ENCODE peak calls at places on chromosomes 13 and 19, in seven cellular contexts. One of them, this sample, is unnamed.
A peak's percentile ranks its signal among the peaks of the same experiment; 100 is the strongest.

GRCh38 chr13:106186366-106187030 is 349.0 kb downstream of the EFNB2 start:
- DNase-seq in type B pancreatic cell: no peak
- DNase-seq in fibroblast of lung: peak; percentile 92
- DNase-seq in lower lobe of right lung: no peak
- DNase-seq in AG10803: no peak
- DNase-seq in HCT116: no peak
- DNase-seq in BE2C: no peak
- DNase-seq in this sample: peak; percentile 14

GRCh38 chr13:51397262-51397933 is 55.4 kb downstream of the INTS6 start:
- DNase-seq in type B pancreatic cell: no peak
- DNase-seq in fibroblast of lung: peak; percentile 76
- DNase-seq in lower lobe of right lung: no peak
- DNase-seq in AG10803: peak; percentile 94
- DNase-seq in HCT116: no peak
- DNase-seq in BE2C: no peak
- DNase-seq in this sample: peak; percentile 80

GRCh38 chr13:45833242-45833641 is 18.3 kb downstream of the SIAH3 start:
- DNase-seq in type B pancreatic cell: no peak
- DNase-seq in fibroblast of lung: no peak
- DNase-seq in lower lobe of right lung: no peak
- DNase-seq in AG10803: peak; percentile 9
- DNase-seq in HCT116: no peak
- DNase-seq in BE2C: no peak
- DNase-seq in this sample: peak; percentile 22

GRCh38 chr13:80339578-80339840 is 1.4 kb downstream of the SPRY2 start:
- DNase-seq in type B pancreatic cell: no peak
- DNase-seq in fibroblast of lung: peak; percentile 57
- DNase-seq in lower lobe of right lung: no peak
- DNase-seq in AG10803: no peak
- DNase-seq in HCT116: no peak
- DNase-seq in BE2C: no peak
- DNase-seq in this sample: no peak

GRCh38 chr19:30621326-30621920 is 249.2 kb downstream of the ZNF536 start:
- DNase-seq in type B pancreatic cell: no peak
- DNase-seq in fibroblast of lung: no peak
- DNase-seq in lower lobe of right lung: no peak
- DNase-seq in AG10803: no peak
- DNase-seq in HCT116: no peak
- DNase-seq in BE2C: no peak
- DNase-seq in this sample: no peak

GRCh38 chr19:58513694-58514563 is 2.1 kb upstream of the SLC27A5 start:
- DNase-seq in type B pancreatic cell: peak; percentile 96
- DNase-seq in fibroblast of lung: peak; percentile 79
- DNase-seq in lower lobe of right lung: peak; percentile 96
- DNase-seq in AG10803: peak; percentile 84
- DNase-seq in HCT116: peak; percentile 86
- DNase-seq in BE2C: peak; percentile 96
- DNase-seq in this sample: peak; percentile 83

GRCh38 chr13:72246396-72246795 is 379.4 kb upstream of the DACH1 start:
- DNase-seq in type B pancreatic cell: no peak
- DNase-seq in fibroblast of lung: peak; percentile 22
- DNase-seq in lower lobe of right lung: no peak
- DNase-seq in AG10803: peak; percentile 33
- DNase-seq in HCT116: no peak
- DNase-seq in BE2C: no peak
- DNase-seq in this sample: no peak

GRCh38 chr13:40975441-40975840 is 43.7 kb downstream of the ELF1 start:
- DNase-seq in type B pancreatic cell: no peak
- DNase-seq in fibroblast of lung: no peak
- DNase-seq in lower lobe of right lung: no peak
- DNase-seq in AG10803: no peak
- DNase-seq in HCT116: no peak
- DNase-seq in BE2C: no peak
- DNase-seq in this sample: no peak

GRCh38 chr13:105616313-105617075 is 919.0 kb downstream of the EFNB2 start:
- DNase-seq in type B pancreatic cell: no peak
- DNase-seq in fibroblast of lung: peak; percentile 57
- DNase-seq in lower lobe of right lung: no peak
- DNase-seq in AG10803: no peak
- DNase-seq in HCT116: no peak
- DNase-seq in BE2C: no peak
- DNase-seq in this sample: no peak

GRCh38 chr13:113153810-113154748 is 4.4 kb upstream of the PROZ start:
- DNase-seq in type B pancreatic cell: peak; percentile 83
- DNase-seq in fibroblast of lung: peak; percentile 63
- DNase-seq in lower lobe of right lung: peak; percentile 87
- DNase-seq in AG10803: peak; percentile 58
- DNase-seq in HCT116: peak; percentile 18
- DNase-seq in BE2C: peak; percentile 85
- DNase-seq in this sample: peak; percentile 66

GRCh38 chr13:91401916-91402315 is 3.5 kb downstream of the GPC5 start:
- DNase-seq in type B pancreatic cell: no peak
- DNase-seq in fibroblast of lung: no peak
- DNase-seq in lower lobe of right lung: no peak
- DNase-seq in AG10803: no peak
- DNase-seq in HCT116: no peak
- DNase-seq in BE2C: no peak
- DNase-seq in this sample: no peak

GRCh38 chr13:111168116-111168515 is 53.0 kb downstream of the ARHGEF7 start:
- DNase-seq in type B pancreatic cell: no peak
- DNase-seq in fibroblast of lung: no peak
- DNase-seq in lower lobe of right lung: no peak
- DNase-seq in AG10803: no peak
- DNase-seq in HCT116: no peak
- DNase-seq in BE2C: no peak
- DNase-seq in this sample: no peak

GRCh38 chr19:17952041-17952976 is 14.6 kb upstream of the KCNN1 start:
- DNase-seq in type B pancreatic cell: no peak
- DNase-seq in fibroblast of lung: no peak
- DNase-seq in lower lobe of right lung: no peak
- DNase-seq in AG10803: no peak
- DNase-seq in HCT116: no peak
- DNase-seq in BE2C: peak; percentile 23
- DNase-seq in this sample: no peak

GRCh38 chr19:48627865-48628314 is 8.6 kb downstream of the SPHK2 start:
- DNase-seq in type B pancreatic cell: no peak
- DNase-seq in fibroblast of lung: no peak
- DNase-seq in lower lobe of right lung: no peak
- DNase-seq in AG10803: no peak
- DNase-seq in HCT116: no peak
- DNase-seq in BE2C: no peak
- DNase-seq in this sample: no peak

GRCh38 chr13:96696501-96696900 is 297.8 kb downstream of the OXGR1 start:
- DNase-seq in type B pancreatic cell: no peak
- DNase-seq in fibroblast of lung: no peak
- DNase-seq in lower lobe of right lung: no peak
- DNase-seq in AG10803: no peak
- DNase-seq in HCT116: no peak
- DNase-seq in BE2C: no peak
- DNase-seq in this sample: no peak

GRCh38 chr13:71979616-71980015 is 112.6 kb upstream of the DACH1 start:
- DNase-seq in type B pancreatic cell: no peak
- DNase-seq in fibroblast of lung: peak; percentile 1
- DNase-seq in lower lobe of right lung: no peak
- DNase-seq in AG10803: no peak
- DNase-seq in HCT116: peak; percentile 6
- DNase-seq in BE2C: peak; percentile 8
- DNase-seq in this sample: no peak

GRCh38 chr13:108346376-108346775 is 76.9 kb downstream of the TNFSF13B start:
- DNase-seq in type B pancreatic cell: no peak
- DNase-seq in fibroblast of lung: no peak
- DNase-seq in lower lobe of right lung: no peak
- DNase-seq in AG10803: no peak
- DNase-seq in HCT116: no peak
- DNase-seq in BE2C: no peak
- DNase-seq in this sample: no peak

GRCh38 chr13:108345016-108345415 is 75.5 kb downstream of the TNFSF13B start:
- DNase-seq in type B pancreatic cell: no peak
- DNase-seq in fibroblast of lung: no peak
- DNase-seq in lower lobe of right lung: no peak
- DNase-seq in AG10803: no peak
- DNase-seq in HCT116: no peak
- DNase-seq in BE2C: no peak
- DNase-seq in this sample: no peak

GRCh38 chr13:108342369-108343289 is 73.1 kb downstream of the TNFSF13B start:
- DNase-seq in type B pancreatic cell: no peak
- DNase-seq in fibroblast of lung: peak; percentile 38
- DNase-seq in lower lobe of right lung: no peak
- DNase-seq in AG10803: peak; percentile 29
- DNase-seq in HCT116: peak; percentile 16
- DNase-seq in BE2C: no peak
- DNase-seq in this sample: peak; percentile 52
- TF ChIP-seq CTCF in type B pancreatic cell: peak; percentile 78
- TF ChIP-seq CTCF in fibroblast of lung: peak; percentile 54
- TF ChIP-seq CTCF in lower lobe of right lung: peak; percentile 56
- TF ChIP-seq CTCF in AG10803: peak; percentile 60
- TF ChIP-seq CTCF in HCT116: peak; percentile 63
- TF ChIP-seq CTCF in BE2C: peak; percentile 72
- TF ChIP-seq CTCF in this sample: peak; percentile 65

GRCh38 chr19:50547385-50548190 is 20.6 kb downstream of the LRRC4B start:
- DNase-seq in type B pancreatic cell: no peak
- DNase-seq in fibroblast of lung: no peak
- DNase-seq in lower lobe of right lung: no peak
- DNase-seq in AG10803: no peak
- DNase-seq in HCT116: no peak
- DNase-seq in BE2C: peak; percentile 35
- DNase-seq in this sample: no peak
- TF ChIP-seq CTCF in type B pancreatic cell: no peak
- TF ChIP-seq CTCF in fibroblast of lung: no peak
- TF ChIP-seq CTCF in lower lobe of right lung: no peak
- TF ChIP-seq CTCF in AG10803: no peak
- TF ChIP-seq CTCF in HCT116: no peak
- TF ChIP-seq CTCF in BE2C: peak; percentile 33
- TF ChIP-seq CTCF in this sample: no peak

GRCh38 chr19:46721269-46722003 is 4.5 kb upstream of the PRKD2 start:
- DNase-seq in type B pancreatic cell: no peak
- DNase-seq in fibroblast of lung: no peak
- DNase-seq in lower lobe of right lung: no peak
- DNase-seq in AG10803: no peak
- DNase-seq in HCT116: no peak
- DNase-seq in BE2C: no peak
- DNase-seq in this sample: no peak
- TF ChIP-seq CTCF in type B pancreatic cell: peak; percentile 54
- TF ChIP-seq CTCF in fibroblast of lung: no peak
- TF ChIP-seq CTCF in lower lobe of right lung: no peak
- TF ChIP-seq CTCF in AG10803: no peak
- TF ChIP-seq CTCF in HCT116: peak; percentile 23
- TF ChIP-seq CTCF in BE2C: peak; percentile 21
- TF ChIP-seq CTCF in this sample: no peak

DNA sequence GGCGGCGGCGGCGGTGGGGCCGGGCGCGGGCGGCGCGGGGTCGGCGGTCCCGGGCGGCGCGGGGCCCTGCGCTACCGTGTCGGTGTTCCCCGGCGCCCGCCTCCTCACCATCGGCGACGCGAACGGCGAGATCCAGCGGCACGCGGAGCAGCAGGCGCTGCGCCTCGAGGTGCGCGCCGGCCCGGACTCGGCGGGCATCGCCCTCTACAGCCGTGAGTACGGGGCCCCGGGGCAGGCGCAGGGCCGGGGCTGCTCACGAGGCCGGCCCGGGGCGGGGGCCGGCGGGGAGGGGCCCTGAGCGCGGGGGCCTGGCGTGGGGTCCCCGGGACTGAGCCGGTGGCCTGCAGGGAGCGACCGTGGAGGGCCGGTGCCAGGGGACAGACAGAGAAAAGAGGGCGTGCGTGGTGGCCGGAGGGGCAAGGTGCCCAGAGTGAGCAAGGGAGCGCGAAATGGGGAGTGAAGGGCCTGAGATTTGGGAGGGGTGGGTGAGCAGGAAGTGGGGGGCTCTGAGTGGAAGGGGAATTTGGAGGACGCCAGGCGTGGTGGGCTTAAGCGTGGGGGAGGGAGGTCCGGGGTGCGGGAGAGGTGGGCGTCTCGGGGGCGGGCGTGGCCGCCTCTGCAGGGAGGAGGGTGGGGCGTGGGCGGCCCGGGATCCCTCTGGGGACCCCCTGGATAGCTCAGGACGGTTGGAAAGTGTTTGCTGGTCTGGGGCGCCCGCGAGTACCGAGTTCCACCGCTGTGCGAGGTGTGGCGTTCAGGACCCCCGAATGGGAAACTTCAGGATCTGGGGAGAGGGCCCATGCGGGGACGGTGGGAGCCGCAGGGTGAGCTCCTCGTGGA is 578 bp downstream of the CARM1 start:
- DNase-seq in type B pancreatic cell: peak; percentile 77
- DNase-seq in fibroblast of lung: no peak
- DNase-seq in lower lobe of right lung: peak; percentile 71
- DNase-seq in AG10803: no peak
- DNase-seq in HCT116: no peak
- DNase-seq in BE2C: peak; percentile 46
- DNase-seq in this sample: no peak
- TF ChIP-seq CTCF in type B pancreatic cell: peak; percentile 65
- TF ChIP-seq CTCF in fibroblast of lung: no peak
- TF ChIP-seq CTCF in lower lobe of right lung: no peak
- TF ChIP-seq CTCF in AG10803: peak; percentile 19
- TF ChIP-seq CTCF in HCT116: no peak
- TF ChIP-seq CTCF in BE2C: no peak
- TF ChIP-seq CTCF in this sample: peak; percentile 33

GRCh38 chr13:24407844-24408243 is 98.5 kb downstream of the C1QTNF9 start:
- DNase-seq in type B pancreatic cell: no peak
- DNase-seq in fibroblast of lung: no peak
- DNase-seq in lower lobe of right lung: no peak
- DNase-seq in AG10803: no peak
- DNase-seq in HCT116: no peak
- DNase-seq in BE2C: no peak
- DNase-seq in this sample: no peak
- TF ChIP-seq CTCF in type B pancreatic cell: peak; percentile 39
- TF ChIP-seq CTCF in fibroblast of lung: no peak
- TF ChIP-seq CTCF in lower lobe of right lung: no peak
- TF ChIP-seq CTCF in AG10803: no peak
- TF ChIP-seq CTCF in HCT116: peak; percentile 43
- TF ChIP-seq CTCF in BE2C: peak; percentile 40
- TF ChIP-seq CTCF in this sample: no peak

DNA sequence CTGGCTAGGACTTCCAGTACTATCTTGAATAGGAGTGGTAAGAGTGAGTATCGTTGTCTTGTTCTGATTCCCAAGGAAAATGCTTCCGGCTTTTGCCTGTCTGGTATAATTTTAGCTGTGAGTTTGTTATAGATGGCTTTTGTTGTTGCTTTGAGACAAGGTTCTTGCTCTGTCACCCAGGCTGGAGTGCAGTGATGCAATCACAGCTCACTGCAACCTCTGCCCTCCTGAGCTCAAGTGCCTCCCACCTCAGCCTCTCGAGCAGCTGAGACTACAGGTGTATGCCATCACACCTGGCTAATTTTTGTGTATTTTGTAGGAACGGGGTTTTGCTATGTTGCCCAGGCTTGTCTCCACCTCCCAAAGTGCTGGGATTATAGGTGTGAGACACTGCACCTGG is 6.1 kb upstream of the ZNF543 start:
- DNase-seq in type B pancreatic cell: no peak
- DNase-seq in fibroblast of lung: no peak
- DNase-seq in lower lobe of right lung: no peak
- DNase-seq in AG10803: no peak
- DNase-seq in HCT116: no peak
- DNase-seq in BE2C: no peak
- DNase-seq in this sample: no peak
- TF ChIP-seq CTCF in type B pancreatic cell: no peak
- TF ChIP-seq CTCF in fibroblast of lung: no peak
- TF ChIP-seq CTCF in lower lobe of right lung: no peak
- TF ChIP-seq CTCF in AG10803: no peak
- TF ChIP-seq CTCF in HCT116: no peak
- TF ChIP-seq CTCF in BE2C: no peak
- TF ChIP-seq CTCF in this sample: no peak

This sample was measured in fibroblast of the aortic adventitia.